ENCODE peak calls at places on chromosomes 1 and 21, in eight cellular contexts. M is IMR-90; C is OCI-LY7; L is A673; H is PC-3; D is GM23248; S is CD4-positive, alpha-beta T cell; O is WERI-Rb-1. B is an unnamed sample. For H3K9me3, the result is how much of the 10 kb centered on the place peaks cover.

GRCh38 chr1:118304722-118305344 is 119.8 kb upstream of the SPAG17 start:
- DNase-seq in L (peak), D (peak), H (peak), S (no peak), C (no peak), O (peak), M (no peak), B (no peak)

GRCh38 chr1:28934676-28935075 is 20.3 kb downstream of the EPB41 start:
- DNase-seq in S (no peak), L (no peak), O (no peak), D (peak), H (no peak), M (peak), C (no peak), B (no peak)

GRCh38 chr1:233113009-233113712 is 162.8 kb downstream of the NTPCR start:
- DNase-seq in M (peak), O (peak), H (peak), L (peak), S (no peak), C (no peak), D (peak), B (peak)

GRCh38 chr1:223775054-223775453 is 62.7 kb downstream of the CAPN2 start:
- DNase-seq in D (peak), O (no peak), C (no peak), M (peak), H (no peak), S (no peak), L (no peak), B (no peak)

GRCh38 chr1:69016468-69016867 is 519.6 kb upstream of the DEPDC1 start:
- DNase-seq in O (no peak), D (no peak), L (no peak), C (no peak), M (no peak), H (peak), S (no peak), B (no peak)

GRCh38 chr1:160354388-160354985 is 11.3 kb downstream of the NCSTN start:
- DNase-seq in H (peak), L (peak), S (no peak), M (peak), D (peak), C (peak), O (peak), B (no peak)

GRCh38 chr1:119544165-119544762 is 37.3 kb downstream of the HSD3B1 start:
- DNase-seq in L (peak), S (no peak), C (peak), H (peak), M (no peak), O (peak), D (no peak), B (no peak)

GRCh38 chr21:39661121-39661520 is 48.4 kb downstream of the B3GALT5 start:
- DNase-seq in O (no peak), D (no peak), M (no peak), C (no peak), S (no peak), L (no peak), H (no peak), B (no peak)

GRCh38 chr21:16634522-16634914 is 878.3 kb upstream of the CXADR start:
- DNase-seq in S (no peak), H (no peak), O (no peak), C (no peak), L (no peak), M (no peak), D (no peak), B (no peak)

GRCh38 chr1:192877283-192877886 is 68.5 kb downstream of the RGS2 start:
- DNase-seq in M (no peak), L (no peak), C (no peak), O (no peak), S (no peak), D (no peak), H (no peak), B (no peak)

GRCh38 chr1:67632811-67633478 is 52.1 kb upstream of the GADD45A start:
- DNase-seq in O (no peak), S (no peak), C (no peak), L (no peak), D (no peak), H (no peak), M (no peak), B (no peak)

GRCh38 chr1:216824511-216824910 is 101.3 kb upstream of the ESRRG start:
- DNase-seq in D (no peak), H (peak), S (no peak), O (no peak), L (no peak), M (peak), C (no peak), B (no peak)

GRCh38 chr1:209751627-209752231 is 4.1 kb upstream of the TRAF3IP3 start:
- DNase-seq in H (no peak), D (no peak), M (no peak), C (no peak), O (no peak), S (no peak), L (no peak), B (no peak)

GRCh38 chr1:232568331-232568852 is 61.5 kb downstream of the SIPA1L2 start:
- DNase-seq in H (peak), O (no peak), M (no peak), S (no peak), C (no peak), L (peak), D (peak), B (no peak)

GRCh38 chr1:72100766-72101165 is 181.6 kb downstream of the NEGR1 start:
- DNase-seq in H (no peak), D (no peak), L (no peak), M (no peak), S (no peak), O (peak), C (no peak), B (no peak)

GRCh38 chr1:176656257-176656995 is 193.5 kb downstream of the PAPPA2 start:
- DNase-seq in L (no peak), S (no peak), D (peak), H (peak), O (no peak), M (peak), C (no peak), B (peak)

GRCh38 chr21:39125752-39126485 is 57.3 kb downstream of the PSMG1 start:
- DNase-seq in O (peak), C (peak), M (peak), S (no peak), L (peak), D (peak), H (peak), B (peak)

GRCh38 chr1:68624233-68624632 is 127.4 kb upstream of the DEPDC1 start:
- DNase-seq in D (peak), L (no peak), O (no peak), S (no peak), M (peak), C (no peak), H (peak), B (no peak)

GRCh38 chr1:22217811-22218460 is 75.0 kb upstream of the WNT4 start:
- DNase-seq in O (no peak), M (no peak), S (no peak), D (no peak), L (no peak), H (no peak), C (no peak), B (no peak)

GRCh38 chr1:208238710-208239517 is 5.3 kb downstream of the PLXNA2 start:
- DNase-seq in H (peak), D (peak), M (peak), S (no peak), L (peak), O (peak), C (peak), B (peak)

GRCh38 chr21:8991968-8992621 is 1529.3 kb upstream of the TPTE start:
- DNase-seq in D (no peak), L (no peak), O (no peak), M (no peak), S (no peak), C (no peak), H (peak), B (peak)

GRCh38 chr21:8989883-8990325 is 1531.5 kb upstream of the TPTE start:
- DNase-seq in H (peak), D (no peak), C (no peak), O (no peak), M (no peak), S (no peak), L (no peak), B (no peak)

GRCh38 chr21:8990326-8991087 is 1530.9 kb upstream of the TPTE start:
- DNase-seq in L (no peak), M (no peak), O (no peak), S (no peak), D (no peak), H (peak), C (no peak), B (no peak)

GRCh38 chr21:8992731-8993174 is 1528.6 kb upstream of the TPTE start:
- DNase-seq in O (no peak), D (no peak), C (no peak), H (peak), M (no peak), S (no peak), L (no peak), B (no peak)

GRCh38 chr21:8991088-8991907 is 1530.1 kb upstream of the TPTE start:
- DNase-seq in M (no peak), C (no peak), O (no peak), H (peak), D (no peak), S (no peak), L (no peak), B (no peak)
- H3K9me3 ChIP-seq in M (under half), C (under half), O (under half), H (under half), D (under half), S (under half), L (half or more), B (under half)

GRCh38 chr1:228528612-228529011 is 41.4 kb downstream of the RNF187 start:
- DNase-seq in H (no peak), L (no peak), D (no peak), S (no peak), O (no peak), C (no peak), M (no peak), B (no peak)

GRCh38 chr1:228527596-228527995 is 40.4 kb downstream of the RNF187 start:
- DNase-seq in S (no peak), C (no peak), H (no peak), O (no peak), D (no peak), M (no peak), L (no peak), B (no peak)

GRCh38 chr1:228530951-228531731 is 44.0 kb downstream of the RNF187 start:
- DNase-seq in H (no peak), O (no peak), L (no peak), D (no peak), C (no peak), M (no peak), S (no peak), B (no peak)

GRCh38 chr1:228530086-228530758 is 43.0 kb downstream of the RNF187 start:
- DNase-seq in L (no peak), C (no peak), M (no peak), O (no peak), H (no peak), D (no peak), S (no peak), B (no peak)
- H3K9me3 ChIP-seq in L (under half), C (under half), M (under half), O (under half), H (under half), D (under half), S (under half), B (under half)

GRCh38 chr1:4711191-4711915 is 56.9 kb downstream of the AJAP1 start:
- DNase-seq in D (no peak), H (no peak), L (no peak), O (no peak), M (no peak), C (no peak), S (no peak), B (no peak)
- H3K9me3 ChIP-seq in D (under half), H (under half), L (under half), O (under half), M (half or more), C (under half), S (under half), B (under half)

DNA sequence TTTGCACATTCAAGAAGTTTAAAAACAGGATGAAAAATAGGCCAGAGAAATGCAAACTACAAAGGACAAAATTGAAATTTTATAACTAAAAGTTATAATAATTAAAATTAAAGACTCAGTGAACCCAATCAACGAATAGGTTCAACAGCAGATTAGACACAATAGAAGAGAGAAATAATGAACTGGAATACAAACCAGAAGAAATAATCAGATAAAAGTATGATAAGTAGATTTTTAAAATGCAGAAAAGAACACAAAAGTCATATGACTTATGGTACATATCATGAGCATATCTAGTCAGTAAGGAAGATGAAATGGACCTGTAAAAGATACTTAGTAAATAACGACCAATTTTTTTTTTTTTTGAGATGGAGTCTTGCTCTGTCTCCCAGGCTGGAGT is 108.1 kb upstream of the COG2 start:
- DNase-seq in C (no peak), S (no peak), H (no peak), D (no peak), M (no peak), L (no peak), O (no peak), B (no peak)
- H3K9me3 ChIP-seq in C (under half), S (under half), H (under half), D (under half), M (under half), L (under half), O (under half), B (under half)

GRCh38 chr1:240254778-240255291 is 163.2 kb downstream of the FMN2 start:
- DNase-seq in S (no peak), M (no peak), O (no peak), C (no peak), D (no peak), H (no peak), L (peak), B (no peak)

GRCh38 chr1:240258910-240259309 is 167.2 kb downstream of the FMN2 start:
- DNase-seq in S (no peak), O (no peak), C (no peak), D (peak), L (no peak), M (peak), H (peak), B (no peak)

GRCh38 chr1:240254006-240254405 is 162.3 kb downstream of the FMN2 start:
- DNase-seq in D (no peak), O (peak), L (no peak), H (no peak), C (no peak), M (no peak), S (no peak), B (no peak)

GRCh38 chr1:240256836-240257503 is 165.3 kb downstream of the FMN2 start:
- DNase-seq in S (no peak), C (no peak), D (no peak), M (no peak), O (no peak), H (no peak), L (no peak), B (no peak)
- H3K9me3 ChIP-seq in S (under half), C (under half), D (under half), M (under half), O (under half), H (under half), L (under half), B (under half)

DNA sequence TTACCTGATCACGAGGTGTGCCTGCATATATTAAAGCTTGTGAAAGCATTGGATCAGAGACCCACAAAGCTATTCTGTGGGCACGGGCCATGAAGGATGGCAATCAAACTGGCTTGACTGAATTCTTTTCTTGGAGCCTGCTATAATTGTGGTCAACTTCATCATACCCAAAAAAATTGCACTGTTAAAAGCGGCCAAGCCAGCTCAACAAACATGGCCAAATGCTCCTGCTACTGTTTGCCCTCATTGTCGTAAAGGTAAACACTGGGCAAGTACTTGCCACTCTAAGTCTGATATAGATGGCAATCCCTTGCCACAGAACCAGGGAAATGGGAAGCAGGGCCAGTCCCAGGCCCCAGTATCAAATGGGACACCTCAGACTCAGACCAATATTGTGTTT is 6.6 kb upstream of the GSTM5 start:
- DNase-seq in D (no peak), L (no peak), C (no peak), M (peak), O (no peak), H (peak), S (no peak), B (no peak)
- H3K9me3 ChIP-seq in D (under half), L (under half), C (under half), M (under half), O (under half), H (under half), S (under half), B (under half)

B was measured in pancreas.